ENCODE peak calls at places on chromosomes 16 and 17, in eight cellular contexts. One of them, this sample, is unnamed.

GRCh38 chr17:49729074-49729473 is 21.3 kb upstream of the SLC35B1 start:
- DNase-seq in activated CD4-positive, CD25-positive, alpha-beta regulatory T cell treated with anti-CD3 and anti-CD28 coated beads, Interleukin-2, amount 50 U/mL, for 16 hours: no peak
- DNase-seq in heart right ventricle: no peak
- DNase-seq in NCI-H774: no peak
- DNase-seq in iPS DF 19.7: no peak
- DNase-seq in activated CD8-positive, alpha-beta T cell treated with anti-CD3 and anti-CD28 coated beads for 36 hours: no peak
- DNase-seq in pancreas: no peak
- DNase-seq in posterior cingulate gyrus: no peak
- DNase-seq in this sample: no peak

GRCh38 chr17:50184611-50185398 is 16.6 kb downstream of the COL1A1 start:
- DNase-seq in activated CD4-positive, CD25-positive, alpha-beta regulatory T cell treated with anti-CD3 and anti-CD28 coated beads, Interleukin-2, amount 50 U/mL, for 16 hours: no peak
- DNase-seq in heart right ventricle: no peak
- DNase-seq in NCI-H774: no peak
- DNase-seq in iPS DF 19.7: no peak
- DNase-seq in activated CD8-positive, alpha-beta T cell treated with anti-CD3 and anti-CD28 coated beads for 36 hours: peak
- DNase-seq in pancreas: no peak
- DNase-seq in posterior cingulate gyrus: peak
- DNase-seq in this sample: no peak

GRCh38 chr17:58822148-58823050 is 66.7 kb downstream of the PPM1E start:
- DNase-seq in activated CD4-positive, CD25-positive, alpha-beta regulatory T cell treated with anti-CD3 and anti-CD28 coated beads, Interleukin-2, amount 50 U/mL, for 16 hours: no peak
- DNase-seq in heart right ventricle: no peak
- DNase-seq in NCI-H774: peak
- DNase-seq in iPS DF 19.7: no peak
- DNase-seq in activated CD8-positive, alpha-beta T cell treated with anti-CD3 and anti-CD28 coated beads for 36 hours: no peak
- DNase-seq in pancreas: no peak
- DNase-seq in posterior cingulate gyrus: no peak
- DNase-seq in this sample: no peak

GRCh38 chr17:42894283-42895184 is 6.1 kb upstream of the G6PC1 start:
- DNase-seq in activated CD4-positive, CD25-positive, alpha-beta regulatory T cell treated with anti-CD3 and anti-CD28 coated beads, Interleukin-2, amount 50 U/mL, for 16 hours: no peak
- DNase-seq in heart right ventricle: no peak
- DNase-seq in NCI-H774: no peak
- DNase-seq in iPS DF 19.7: no peak
- DNase-seq in activated CD8-positive, alpha-beta T cell treated with anti-CD3 and anti-CD28 coated beads for 36 hours: no peak
- DNase-seq in pancreas: peak
- DNase-seq in posterior cingulate gyrus: no peak
- DNase-seq in this sample: no peak

GRCh38 chr17:7122386-7122785 is 7.8 kb upstream of the ASGR2 start:
- DNase-seq in activated CD4-positive, CD25-positive, alpha-beta regulatory T cell treated with anti-CD3 and anti-CD28 coated beads, Interleukin-2, amount 50 U/mL, for 16 hours: no peak
- DNase-seq in heart right ventricle: no peak
- DNase-seq in NCI-H774: no peak
- DNase-seq in iPS DF 19.7: no peak
- DNase-seq in activated CD8-positive, alpha-beta T cell treated with anti-CD3 and anti-CD28 coated beads for 36 hours: no peak
- DNase-seq in pancreas: no peak
- DNase-seq in posterior cingulate gyrus: no peak
- DNase-seq in this sample: no peak

GRCh38 chr16:46673320-46674013 is 15.5 kb downstream of the VPS35 start:
- DNase-seq in activated CD4-positive, CD25-positive, alpha-beta regulatory T cell treated with anti-CD3 and anti-CD28 coated beads, Interleukin-2, amount 50 U/mL, for 16 hours: peak
- DNase-seq in heart right ventricle: peak
- DNase-seq in NCI-H774: peak
- DNase-seq in iPS DF 19.7: no peak
- DNase-seq in activated CD8-positive, alpha-beta T cell treated with anti-CD3 and anti-CD28 coated beads for 36 hours: peak
- DNase-seq in pancreas: peak
- DNase-seq in posterior cingulate gyrus: no peak
- DNase-seq in this sample: peak

GRCh38 chr16:55892821-55893220 is 17.6 kb upstream of the CES5A start:
- DNase-seq in activated CD4-positive, CD25-positive, alpha-beta regulatory T cell treated with anti-CD3 and anti-CD28 coated beads, Interleukin-2, amount 50 U/mL, for 16 hours: no peak
- DNase-seq in heart right ventricle: no peak
- DNase-seq in NCI-H774: no peak
- DNase-seq in iPS DF 19.7: no peak
- DNase-seq in activated CD8-positive, alpha-beta T cell treated with anti-CD3 and anti-CD28 coated beads for 36 hours: no peak
- DNase-seq in pancreas: no peak
- DNase-seq in posterior cingulate gyrus: no peak
- DNase-seq in this sample: no peak

GRCh38 chr16:78988361-78988992 is 612.1 kb downstream of the MAF start:
- DNase-seq in activated CD4-positive, CD25-positive, alpha-beta regulatory T cell treated with anti-CD3 and anti-CD28 coated beads, Interleukin-2, amount 50 U/mL, for 16 hours: no peak
- DNase-seq in heart right ventricle: no peak
- DNase-seq in NCI-H774: no peak
- DNase-seq in iPS DF 19.7: no peak
- DNase-seq in activated CD8-positive, alpha-beta T cell treated with anti-CD3 and anti-CD28 coated beads for 36 hours: no peak
- DNase-seq in pancreas: no peak
- DNase-seq in posterior cingulate gyrus: no peak
- DNase-seq in this sample: no peak

GRCh38 chr16:2231016-2231931 is 5.0 kb upstream of the DNASE1L2 start:
- DNase-seq in activated CD4-positive, CD25-positive, alpha-beta regulatory T cell treated with anti-CD3 and anti-CD28 coated beads, Interleukin-2, amount 50 U/mL, for 16 hours: no peak
- DNase-seq in heart right ventricle: no peak
- DNase-seq in NCI-H774: no peak
- DNase-seq in iPS DF 19.7: no peak
- DNase-seq in activated CD8-positive, alpha-beta T cell treated with anti-CD3 and anti-CD28 coated beads for 36 hours: no peak
- DNase-seq in pancreas: no peak
- DNase-seq in posterior cingulate gyrus: no peak
- DNase-seq in this sample: no peak

GRCh38 chr17:28941251-28941650 is 10.1 kb downstream of the PHF12 start:
- DNase-seq in activated CD4-positive, CD25-positive, alpha-beta regulatory T cell treated with anti-CD3 and anti-CD28 coated beads, Interleukin-2, amount 50 U/mL, for 16 hours: no peak
- DNase-seq in heart right ventricle: no peak
- DNase-seq in NCI-H774: no peak
- DNase-seq in iPS DF 19.7: no peak
- DNase-seq in activated CD8-positive, alpha-beta T cell treated with anti-CD3 and anti-CD28 coated beads for 36 hours: no peak
- DNase-seq in pancreas: no peak
- DNase-seq in posterior cingulate gyrus: no peak
- DNase-seq in this sample: no peak

GRCh38 chr17:58387834-58388233 is 29.5 kb downstream of the RNF43 start:
- DNase-seq in activated CD4-positive, CD25-positive, alpha-beta regulatory T cell treated with anti-CD3 and anti-CD28 coated beads, Interleukin-2, amount 50 U/mL, for 16 hours: no peak
- DNase-seq in heart right ventricle: no peak
- DNase-seq in NCI-H774: no peak
- DNase-seq in iPS DF 19.7: no peak
- DNase-seq in activated CD8-positive, alpha-beta T cell treated with anti-CD3 and anti-CD28 coated beads for 36 hours: peak
- DNase-seq in pancreas: no peak
- DNase-seq in posterior cingulate gyrus: no peak
- DNase-seq in this sample: no peak

GRCh38 chr16:80997964-80998620 is 8.6 kb downstream of the CMC2 start:
- DNase-seq in activated CD4-positive, CD25-positive, alpha-beta regulatory T cell treated with anti-CD3 and anti-CD28 coated beads, Interleukin-2, amount 50 U/mL, for 16 hours: no peak
- DNase-seq in heart right ventricle: no peak
- DNase-seq in NCI-H774: no peak
- DNase-seq in iPS DF 19.7: no peak
- DNase-seq in activated CD8-positive, alpha-beta T cell treated with anti-CD3 and anti-CD28 coated beads for 36 hours: no peak
- DNase-seq in pancreas: no peak
- DNase-seq in posterior cingulate gyrus: no peak
- DNase-seq in this sample: no peak

This sample was measured in T-helper 17 cell.